ENCODE peak calls at places on chromosomes 7 and 10, in four cellular contexts. L, P, K and D are unnamed samples.

GRCh38 chr10:5466451-5466996 is 32.8 kb downstream of the CALML5 start:
- ATAC-seq in P (no peak), K (peak; percentile 35), L (peak; percentile 73), D (peak; percentile 21)

GRCh38 chr10:5488272-5489161 is 10.9 kb downstream of the CALML5 start:
- ATAC-seq in K (no peak), P (no peak), L (peak; percentile 21), D (no peak)

GRCh38 chr7:44639701-44640321 is 33.4 kb downstream of the OGDH start:
- ATAC-seq in P (no peak), L (peak; percentile 68), K (no peak), D (no peak)

GRCh38 chr7:48708635-48709034 is 215.7 kb upstream of the CDC14C start:
- ATAC-seq in L (no peak), P (no peak), K (no peak), D (no peak)

GRCh38 chr10:103874730-103875129 is 19.4 kb upstream of the SH3PXD2A start:
- ATAC-seq in L (no peak), K (no peak), P (no peak), D (no peak)

GRCh38 chr7:140621326-140622035 is 19.1 kb downstream of the DENND2A start:
- ATAC-seq in L (no peak), K (no peak), P (no peak), D (no peak)

GRCh38 chr7:132655071-132655761 is 78.9 kb upstream of the PLXNA4 start:
- ATAC-seq in P (peak; percentile 23), L (peak; percentile 75), K (peak; percentile 92), D (peak; percentile 4)

GRCh38 chr7:17134786-17135185 is 163.7 kb upstream of the AHR start:
- ATAC-seq in K (no peak), P (no peak), L (no peak), D (peak; percentile 94)

GRCh38 chr7:101968720-101969466 is 151.5 kb downstream of the CUX1 start:
- ATAC-seq in K (no peak), P (no peak), L (no peak), D (no peak)

GRCh38 chr10:31808258-31809218 is 120.1 kb downstream of the ARHGAP12 start:
- ATAC-seq in P (no peak), L (peak; percentile 86), K (peak; percentile 45), D (peak; percentile 53)

GRCh38 chr10:45627412-45628048 is 45.0 kb downstream of the ZFAND4 start:
- ATAC-seq in K (no peak), P (no peak), L (peak; percentile 87), D (no peak)

GRCh38 chr7:94933256-94933990 is 26.0 kb downstream of the PPP1R9A start:
- ATAC-seq in L (no peak), P (no peak), K (no peak), D (no peak)

GRCh38 chr7:14351167-14351566 is 361.7 kb upstream of the ETV1 start:
- ATAC-seq in K (no peak), L (no peak), P (no peak), D (no peak)

GRCh38 chr7:92790987-92791386 is 45.4 kb downstream of the CDK6 start:
- ATAC-seq in L (no peak), K (no peak), P (no peak), D (no peak)

GRCh38 chr7:3430588-3430987 is 129.5 kb downstream of the SDK1 start:
- ATAC-seq in L (no peak), K (no peak), P (no peak), D (no peak)

GRCh38 chr7:112188257-112188656 is 17.9 kb downstream of the DOCK4 start:
- ATAC-seq in P (no peak), K (no peak), L (no peak), D (no peak)

GRCh38 chr10:132264966-132265877 is 42.5 kb downstream of the STK32C start:
- ATAC-seq in L (no peak), K (no peak), P (no peak), D (no peak)

GRCh38 chr10:121312582-121312981 is 285.7 kb downstream of the FGFR2 start:
- ATAC-seq in L (no peak), P (no peak), K (no peak), D (no peak)

GRCh38 chr10:61752111-61753011 is 89.6 kb downstream of the CABCOCO1 start:
- ATAC-seq in P (no peak), L (peak; percentile 14), K (no peak), D (no peak)

GRCh38 chr10:107391901-107392300 is 227.4 kb upstream of the SORCS1 start:
- ATAC-seq in L (no peak), K (no peak), P (no peak), D (no peak)

GRCh38 chr7:159218216-159219006 is 73.7 kb upstream of the VIPR2 start:
- ATAC-seq in K (no peak), P (no peak), L (no peak), D (no peak)

GRCh38 chr7:142974618-142975017 is 12.5 kb upstream of the KEL start:
- ATAC-seq in K (no peak), L (no peak), P (no peak), D (no peak)

GRCh38 chr7:105210721-105211205 is 178.0 kb downstream of the SRPK2 start:
- ATAC-seq in K (peak; percentile 46), L (peak; percentile 72), P (peak; percentile 77), D (peak; percentile 87)

GRCh38 chr7:3259711-3260424 is 41.2 kb upstream of the SDK1 start:
- ATAC-seq in P (no peak), L (no peak), K (no peak), D (no peak)

GRCh38 chr7:19561121-19561805 is 147.6 kb downstream of the POLR1F start:
- ATAC-seq in P (no peak), K (no peak), L (no peak), D (no peak)

GRCh38 chr10:50394832-50395231 is 143.5 kb upstream of the ASAH2 start:
- ATAC-seq in K (no peak), L (peak; percentile 55), P (no peak), D (no peak)

GRCh38 chr7:76343294-76343930 is 15.4 kb downstream of the YWHAG start:
- ATAC-seq in K (no peak), L (peak; percentile 66), P (no peak), D (no peak)

GRCh38 chr10:60942134-60942533 is 1.9 kb downstream of the RHOBTB1 start:
- ATAC-seq in K (no peak), P (no peak), L (no peak), D (no peak)